ENCODE peak calls at places on chromosome 5, in eight cellular contexts. O is T-helper 1 cell; U is NCI-H1694 treated with DMSO at 0.1 percent for 48 hours; I is stimulated activated CD4-positive, alpha-beta T cell treated with anti-CD3 and anti-CD28 coated beads, Interleukin-1b, Interleukin-23, amount 100 ng/mL, for 4 hours; V is heart left ventricle; H is Right ventricle myocardium inferior; W is T-cell; X is frontal cortex. L is an unnamed sample.

GRCh38 chr5:181061645-181062044 is 21.6 kb downstream of the BTNL9 start:
- DNase-seq in O (no peak), U (no peak), I (no peak), V (no peak), H (peak; percentile 9), W (no peak), X (no peak), L (no peak)

GRCh38 chr5:137217599-137218200 is 281.4 kb downstream of the SPOCK1 start:
- DNase-seq in O (no peak), U (no peak), I (no peak), V (no peak), H (no peak), W (no peak), X (no peak), L (no peak)

GRCh38 chr5:158701406-158702177 is 398.1 kb downstream of the EBF1 start:
- DNase-seq in O (no peak), U (peak; percentile 60), I (no peak), V (no peak), H (no peak), W (no peak), X (no peak), L (no peak)

GRCh38 chr5:77035950-77036349 is 5.7 kb downstream of the AGGF1 start:
- DNase-seq in O (no peak), U (no peak), I (no peak), V (no peak), H (no peak), W (no peak), X (no peak), L (no peak)

GRCh38 chr5:142748568-142749249 is 21.5 kb upstream of the ARHGAP26 start:
- DNase-seq in O (peak; percentile 39), U (no peak), I (peak; percentile 44), V (no peak), H (peak; percentile 68), W (peak; percentile 54), X (no peak), L (peak; percentile 54)

GRCh38 chr5:137858954-137859353 is 8.7 kb upstream of the MYOT start:
- DNase-seq in O (no peak), U (no peak), I (no peak), V (no peak), H (no peak), W (no peak), X (no peak), L (no peak)

GRCh38 chr5:10892911-10893215 is 131.8 kb upstream of the DAP start:
- DNase-seq in O (no peak), U (no peak), I (no peak), V (no peak), H (no peak), W (no peak), X (no peak), L (no peak)

GRCh38 chr5:56480305-56481146 is 247.4 kb upstream of the ANKRD55 start:
- DNase-seq in O (peak; percentile 10), U (no peak), I (no peak), V (peak; percentile 85), H (peak; percentile 79), W (peak; percentile 20), X (peak; percentile 66), L (peak; percentile 72)

GRCh38 chr5:177957241-177957640 is 38.8 kb downstream of the PROP1 start:
- DNase-seq in O (no peak), U (no peak), I (no peak), V (no peak), H (no peak), W (no peak), X (no peak), L (no peak)

GRCh38 chr5:29252390-29252789 is 1941.1 kb upstream of the CDH6 start:
- DNase-seq in O (no peak), U (no peak), I (no peak), V (no peak), H (no peak), W (no peak), X (no peak), L (no peak)

GRCh38 chr5:150632305-150633160 is 7.9 kb upstream of the SYNPO start:
- DNase-seq in O (no peak), U (peak; percentile 80), I (no peak), V (peak; percentile 45), H (peak; percentile 35), W (no peak), X (no peak), L (no peak)

GRCh38 chr5:55816342-55816741 is 34.8 kb upstream of the IL31RA start:
- DNase-seq in O (no peak), U (no peak), I (no peak), V (no peak), H (no peak), W (no peak), X (no peak), L (no peak)